ENCODE peak calls at places on chromosomes 2 and 18, in five cellular contexts. P, O, Q, D and B are unnamed samples.

GRCh38 chr2:177784449-177784845 is 288.1 kb downstream of the PDE11A start:
- DNase-seq in D (no peak), P (no peak), Q (no peak), O (peak; percentile 24), B (no peak)

GRCh38 chr18:62486290-62486964 is 36.4 kb upstream of the ZCCHC2 start:
- DNase-seq in P (peak; percentile 38), D (no peak), O (peak; percentile 16), Q (peak; percentile 9), B (peak; percentile 12)

GRCh38 chr2:219266232-219266631 is 12.5 kb upstream of the TUBA4A start:
- DNase-seq in Q (no peak), P (no peak), O (no peak), D (no peak), B (no peak)

GRCh38 chr2:187136646-187137045 is 287.7 kb upstream of the ZSWIM2 start:
- DNase-seq in P (no peak), Q (no peak), O (no peak), D (no peak), B (no peak)

GRCh38 chr18:5456577-5457466 is 87.0 kb downstream of the EPB41L3 start:
- DNase-seq in Q (no peak), P (peak; percentile 4), O (peak; percentile 62), D (no peak), B (no peak)

GRCh38 chr2:222756362-222756831 is 84.9 kb downstream of the MOGAT1 start:
- DNase-seq in P (no peak), O (no peak), Q (no peak), D (no peak), B (no peak)

GRCh38 chr2:238644095-238645081 is 203.5 kb upstream of the TWIST2 start:
- DNase-seq in D (no peak), P (no peak), Q (peak; percentile 7), O (peak; percentile 86), B (no peak)

GRCh38 chr18:2396162-2396505 is 175.2 kb downstream of the METTL4 start:
- DNase-seq in D (no peak), Q (no peak), P (no peak), O (no peak), B (no peak)

GRCh38 chr18:57212678-57213077 is 65.8 kb downstream of the BOD1L2 start:
- DNase-seq in P (no peak), Q (no peak), D (no peak), O (no peak), B (no peak)

GRCh38 chr2:169819106-169819505 is 5.6 kb downstream of the METTL5 start:
- DNase-seq in O (peak; percentile 55), Q (no peak), P (no peak), D (no peak), B (no peak)

GRCh38 chr2:10243926-10244270 is 58.8 kb upstream of the HPCAL1 start:
- DNase-seq in P (no peak), D (no peak), O (no peak), Q (no peak), B (no peak)

GRCh38 chr2:19648583-19648982 is 253.2 kb downstream of the TTC32 start:
- DNase-seq in D (no peak), Q (no peak), O (peak; percentile 90), P (no peak), B (no peak)

GRCh38 chr2:11556101-11556806 is 22.4 kb downstream of the GREB1 start:
- DNase-seq in D (no peak), O (no peak), P (no peak), Q (no peak), B (no peak)

GRCh38 chr2:43944915-43945314 is 50.9 kb downstream of the LRPPRC start:
- DNase-seq in D (no peak), P (no peak), Q (no peak), O (no peak), B (no peak)

GRCh38 chr18:63198098-63198760 is 121.3 kb downstream of the BCL2 start:
- DNase-seq in D (no peak), P (no peak), Q (no peak), O (no peak), B (no peak)

GRCh38 chr2:173231465-173231864 is 123.2 kb upstream of the CDCA7 start:
- DNase-seq in D (no peak), Q (no peak), P (no peak), O (no peak), B (no peak)

GRCh38 chr2:11387100-11387390 is 42.6 kb upstream of the ROCK2 start:
- DNase-seq in Q (no peak), D (no peak), O (no peak), P (no peak), B (no peak)

GRCh38 chr2:58146707-58147106 is 94.4 kb downstream of the FANCL start:
- DNase-seq in D (no peak), Q (no peak), O (peak; percentile 46), P (no peak), B (no peak)

GRCh38 chr2:230757476-230757875 is 44.8 kb downstream of the CAB39 start:
- DNase-seq in D (no peak), Q (no peak), P (no peak), O (peak; percentile 66), B (no peak)

GRCh38 chr2:231469568-231469920 is 5.3 kb upstream of the NCL start:
- DNase-seq in P (no peak), D (no peak), Q (no peak), O (no peak), B (no peak)

GRCh38 chr18:52345428-52345827 is 5.4 kb downstream of the DCC start:
- DNase-seq in D (no peak), Q (no peak), P (no peak), O (no peak), B (no peak)

GRCh38 chr2:223068036-223068435 is 16.0 kb downstream of the KCNE4 start:
- DNase-seq in O (no peak), D (no peak), P (no peak), Q (no peak), B (no peak)